ENCODE peak calls at places on chromosome 9, in five cellular contexts. One of them, this sample, is unnamed.

GRCh38 chr9:125296843-125297372 is 35.3 kb downstream of the GAPVD1 start:
- DNase-seq in astrocyte of the spinal cord: peak
- DNase-seq in OCI-LY7: no peak
- DNase-seq in CD4-positive, alpha-beta T cell: no peak
- DNase-seq in colonic mucosa: peak
- DNase-seq in this sample: peak

GRCh38 chr9:21015959-21016358 is 15.5 kb downstream of the HACD4 start:
- DNase-seq in CD4-positive, alpha-beta T cell: no peak
- DNase-seq in OCI-LY7: no peak
- DNase-seq in colonic mucosa: no peak
- DNase-seq in astrocyte of the spinal cord: no peak
- DNase-seq in this sample: no peak

GRCh38 chr9:126838895-126839294 is 21.5 kb upstream of the ZBTB34 start:
- DNase-seq in colonic mucosa: no peak
- DNase-seq in OCI-LY7: no peak
- DNase-seq in CD4-positive, alpha-beta T cell: no peak
- DNase-seq in astrocyte of the spinal cord: no peak
- DNase-seq in this sample: no peak

GRCh38 chr9:121556580-121556979 is 56.9 kb upstream of the GGTA1 start:
- DNase-seq in astrocyte of the spinal cord: peak
- DNase-seq in colonic mucosa: peak
- DNase-seq in CD4-positive, alpha-beta T cell: no peak
- DNase-seq in OCI-LY7: no peak
- DNase-seq in this sample: peak

GRCh38 chr9:91424403-91425176 is 958 bp upstream of the NFIL3 start:
- DNase-seq in OCI-LY7: peak
- DNase-seq in astrocyte of the spinal cord: peak
- DNase-seq in CD4-positive, alpha-beta T cell: peak
- DNase-seq in colonic mucosa: peak
- DNase-seq in this sample: peak

GRCh38 chr9:99024959-99025358 is 80.0 kb upstream of the TGFBR1 start:
- DNase-seq in colonic mucosa: no peak
- DNase-seq in astrocyte of the spinal cord: peak
- DNase-seq in CD4-positive, alpha-beta T cell: no peak
- DNase-seq in OCI-LY7: no peak
- DNase-seq in this sample: peak

GRCh38 chr9:24961787-24962186 is 416.1 kb upstream of the IZUMO3 start:
- DNase-seq in astrocyte of the spinal cord: no peak
- DNase-seq in CD4-positive, alpha-beta T cell: no peak
- DNase-seq in colonic mucosa: no peak
- DNase-seq in OCI-LY7: no peak
- DNase-seq in this sample: no peak

GRCh38 chr9:97907051-97907450 is 15.2 kb downstream of the TRMO start:
- DNase-seq in CD4-positive, alpha-beta T cell: no peak
- DNase-seq in colonic mucosa: no peak
- DNase-seq in astrocyte of the spinal cord: no peak
- DNase-seq in OCI-LY7: peak
- DNase-seq in this sample: no peak

GRCh38 chr9:93702261-93702660 is 125.9 kb downstream of the PHF2 start:
- DNase-seq in colonic mucosa: no peak
- DNase-seq in astrocyte of the spinal cord: no peak
- DNase-seq in CD4-positive, alpha-beta T cell: no peak
- DNase-seq in OCI-LY7: no peak
- DNase-seq in this sample: no peak

GRCh38 chr9:86413966-86414880 is 60.0 kb upstream of the TUT7 start:
- DNase-seq in colonic mucosa: no peak
- DNase-seq in CD4-positive, alpha-beta T cell: no peak
- DNase-seq in astrocyte of the spinal cord: peak
- DNase-seq in OCI-LY7: peak
- DNase-seq in this sample: peak

GRCh38 chr9:130933114-130934046 is 5.7 kb downstream of the FIBCD1 start:
- DNase-seq in astrocyte of the spinal cord: peak
- DNase-seq in OCI-LY7: no peak
- DNase-seq in colonic mucosa: no peak
- DNase-seq in CD4-positive, alpha-beta T cell: no peak
- DNase-seq in this sample: peak

GRCh38 chr9:15104826-15105420 is 194.7 kb upstream of the FREM1 start:
- DNase-seq in astrocyte of the spinal cord: peak
- DNase-seq in colonic mucosa: peak
- DNase-seq in OCI-LY7: peak
- DNase-seq in CD4-positive, alpha-beta T cell: peak
- DNase-seq in this sample: peak

GRCh38 chr9:20357207-20357503 is 265.1 kb downstream of the MLLT3 start:
- DNase-seq in astrocyte of the spinal cord: peak
- DNase-seq in colonic mucosa: no peak
- DNase-seq in OCI-LY7: no peak
- DNase-seq in CD4-positive, alpha-beta T cell: no peak
- DNase-seq in this sample: peak

GRCh38 chr9:87864915-87865314 is 17.8 kb upstream of the SPATA31E1 start:
- DNase-seq in astrocyte of the spinal cord: no peak
- DNase-seq in CD4-positive, alpha-beta T cell: no peak
- DNase-seq in colonic mucosa: no peak
- DNase-seq in OCI-LY7: no peak
- DNase-seq in this sample: no peak

GRCh38 chr9:109558718-109559151 is 60.6 kb upstream of the PTPN3 start:
- DNase-seq in astrocyte of the spinal cord: no peak
- DNase-seq in CD4-positive, alpha-beta T cell: no peak
- DNase-seq in colonic mucosa: no peak
- DNase-seq in OCI-LY7: no peak
- DNase-seq in this sample: peak

GRCh38 chr9:130770679-130771442 is 64.2 kb upstream of the ABL1 start:
- DNase-seq in astrocyte of the spinal cord: peak
- DNase-seq in OCI-LY7: peak
- DNase-seq in colonic mucosa: no peak
- DNase-seq in CD4-positive, alpha-beta T cell: no peak
- DNase-seq in this sample: peak

GRCh38 chr9:1198085-1198484 is 147.9 kb downstream of the DMRT2 start:
- DNase-seq in colonic mucosa: no peak
- DNase-seq in astrocyte of the spinal cord: peak
- DNase-seq in OCI-LY7: no peak
- DNase-seq in CD4-positive, alpha-beta T cell: no peak
- DNase-seq in this sample: no peak

GRCh38 chr9:124486778-124487490 is 20.3 kb downstream of the NR5A1 start:
- DNase-seq in colonic mucosa: no peak
- DNase-seq in astrocyte of the spinal cord: no peak
- DNase-seq in OCI-LY7: no peak
- DNase-seq in CD4-positive, alpha-beta T cell: no peak
- DNase-seq in this sample: no peak

GRCh38 chr9:130780865-130781504 is 54.1 kb upstream of the ABL1 start:
- DNase-seq in astrocyte of the spinal cord: peak
- DNase-seq in CD4-positive, alpha-beta T cell: no peak
- DNase-seq in colonic mucosa: no peak
- DNase-seq in OCI-LY7: no peak
- DNase-seq in this sample: peak

GRCh38 chr9:95129651-95130291 is 187.7 kb downstream of the FANCC start:
- DNase-seq in CD4-positive, alpha-beta T cell: no peak
- DNase-seq in OCI-LY7: no peak
- DNase-seq in colonic mucosa: no peak
- DNase-seq in astrocyte of the spinal cord: no peak
- DNase-seq in this sample: no peak

GRCh38 chr9:81076131-81076530 is 613.2 kb downstream of the TLE1 start:
- DNase-seq in astrocyte of the spinal cord: no peak
- DNase-seq in CD4-positive, alpha-beta T cell: no peak
- DNase-seq in OCI-LY7: no peak
- DNase-seq in colonic mucosa: no peak
- DNase-seq in this sample: no peak

GRCh38 chr9:133113163-133113927 is 7.7 kb downstream of the RALGDS start:
- DNase-seq in CD4-positive, alpha-beta T cell: no peak
- DNase-seq in OCI-LY7: no peak
- DNase-seq in colonic mucosa: no peak
- DNase-seq in astrocyte of the spinal cord: peak
- DNase-seq in this sample: peak

GRCh38 chr9:126500600-126501382 is 112.9 kb upstream of the LMX1B start:
- DNase-seq in OCI-LY7: peak
- DNase-seq in astrocyte of the spinal cord: peak
- DNase-seq in CD4-positive, alpha-beta T cell: peak
- DNase-seq in colonic mucosa: peak
- DNase-seq in this sample: peak

GRCh38 chr9:89978185-89978584 is 373.4 kb downstream of the GADD45G start:
- DNase-seq in astrocyte of the spinal cord: peak
- DNase-seq in colonic mucosa: no peak
- DNase-seq in OCI-LY7: no peak
- DNase-seq in CD4-positive, alpha-beta T cell: no peak
- DNase-seq in this sample: peak

GRCh38 chr9:18596920-18597319 is 123.0 kb downstream of the ADAMTSL1 start:
- DNase-seq in astrocyte of the spinal cord: no peak
- DNase-seq in colonic mucosa: no peak
- DNase-seq in OCI-LY7: no peak
- DNase-seq in CD4-positive, alpha-beta T cell: no peak
- DNase-seq in this sample: peak

GRCh38 chr9:78826521-78826920 is 529.6 kb downstream of the PSAT1 start:
- DNase-seq in OCI-LY7: no peak
- DNase-seq in astrocyte of the spinal cord: no peak
- DNase-seq in CD4-positive, alpha-beta T cell: no peak
- DNase-seq in colonic mucosa: no peak
- DNase-seq in this sample: no peak

GRCh38 chr9:112532427-112532826 is 45.8 kb downstream of the KIAA1958 start:
- DNase-seq in astrocyte of the spinal cord: peak
- DNase-seq in colonic mucosa: peak
- DNase-seq in OCI-LY7: no peak
- DNase-seq in CD4-positive, alpha-beta T cell: no peak
- DNase-seq in this sample: peak

GRCh38 chr9:94624621-94625020 is 14.7 kb downstream of the FBP1 start:
- DNase-seq in OCI-LY7: no peak
- DNase-seq in CD4-positive, alpha-beta T cell: no peak
- DNase-seq in colonic mucosa: no peak
- DNase-seq in astrocyte of the spinal cord: no peak
- DNase-seq in this sample: no peak

GRCh38 chr9:121783523-121784507 is 132.4 kb downstream of the DAB2IP start:
- DNase-seq in OCI-LY7: peak
- DNase-seq in CD4-positive, alpha-beta T cell: no peak
- DNase-seq in astrocyte of the spinal cord: no peak
- DNase-seq in colonic mucosa: no peak
- DNase-seq in this sample: no peak

GRCh38 chr9:70049236-70049635 is 5.6 kb downstream of the MAMDC2 start:
- DNase-seq in astrocyte of the spinal cord: peak
- DNase-seq in OCI-LY7: no peak
- DNase-seq in CD4-positive, alpha-beta T cell: no peak
- DNase-seq in colonic mucosa: peak
- DNase-seq in this sample: peak

DNA sequence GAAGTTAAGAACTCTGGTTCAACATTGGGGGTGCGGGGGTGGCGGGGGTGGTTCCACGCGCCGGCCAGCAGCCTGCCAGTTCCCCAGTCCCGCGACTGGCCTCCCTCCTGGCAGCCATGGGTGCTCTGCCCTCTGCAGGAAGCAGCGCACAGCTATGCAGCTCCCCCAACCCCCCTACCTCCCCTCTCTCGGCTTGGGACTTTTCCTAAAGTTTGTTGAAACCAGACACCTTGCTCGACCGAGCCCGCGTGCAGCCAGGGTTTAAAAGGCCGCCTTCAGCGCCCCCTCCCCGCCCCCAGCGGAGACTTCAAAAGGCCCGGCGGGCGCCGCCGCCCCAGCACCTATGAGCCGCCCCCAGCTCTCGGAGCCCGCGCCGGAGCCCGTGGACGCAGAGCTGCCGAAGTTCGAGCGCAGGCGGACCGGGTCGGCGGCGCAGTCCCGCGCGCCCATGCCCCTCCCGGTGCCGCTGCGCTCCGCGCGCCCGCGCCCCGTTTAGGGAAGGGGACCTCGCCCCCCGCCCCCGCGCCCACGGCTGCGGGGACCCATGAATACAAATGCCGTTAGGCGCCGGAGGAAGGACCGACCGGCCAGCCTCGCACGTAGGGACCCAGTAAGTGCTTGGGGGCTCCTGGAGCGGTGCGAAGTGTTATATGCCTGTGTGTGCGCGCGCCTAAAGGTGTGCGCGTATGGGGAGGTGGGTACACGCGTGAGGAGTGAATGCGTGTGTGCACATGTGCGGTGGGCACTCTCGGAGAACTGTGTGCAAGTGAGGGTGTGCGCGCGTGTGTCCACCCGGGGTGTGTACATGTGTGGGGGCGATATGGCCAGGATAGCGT is 1.4 kb upstream of the COL27A1 start:
- DNase-seq in CD4-positive, alpha-beta T cell: no peak
- DNase-seq in astrocyte of the spinal cord: no peak
- DNase-seq in OCI-LY7: no peak
- DNase-seq in colonic mucosa: no peak
- DNase-seq in this sample: no peak
- TF ChIP-seq CTCF in CD4-positive, alpha-beta T cell: no peak
- TF ChIP-seq CTCF in astrocyte of the spinal cord: peak
- TF ChIP-seq CTCF in OCI-LY7: no peak
- TF ChIP-seq CTCF in colonic mucosa: no peak
- TF ChIP-seq CTCF in this sample: peak

GRCh38 chr9:105656131-105656921 is 5.9 kb upstream of the TAL2 start:
- DNase-seq in colonic mucosa: peak
- DNase-seq in CD4-positive, alpha-beta T cell: peak
- DNase-seq in astrocyte of the spinal cord: no peak
- DNase-seq in OCI-LY7: no peak
- DNase-seq in this sample: no peak
- TF ChIP-seq CTCF in colonic mucosa: peak
- TF ChIP-seq CTCF in CD4-positive, alpha-beta T cell: no peak
- TF ChIP-seq CTCF in astrocyte of the spinal cord: peak
- TF ChIP-seq CTCF in OCI-LY7: no peak
- TF ChIP-seq CTCF in this sample: no peak

GRCh38 chr9:101097210-101097609 is 68.7 kb downstream of the PLPPR1 start:
- DNase-seq in OCI-LY7: no peak
- DNase-seq in astrocyte of the spinal cord: no peak
- DNase-seq in colonic mucosa: no peak
- DNase-seq in CD4-positive, alpha-beta T cell: no peak
- DNase-seq in this sample: no peak

GRCh38 chr9:101098392-101098791 is 69.9 kb downstream of the PLPPR1 start:
- DNase-seq in astrocyte of the spinal cord: no peak
- DNase-seq in OCI-LY7: no peak
- DNase-seq in colonic mucosa: no peak
- DNase-seq in CD4-positive, alpha-beta T cell: no peak
- DNase-seq in this sample: no peak

GRCh38 chr9:101093620-101094019 is 65.1 kb downstream of the PLPPR1 start:
- DNase-seq in astrocyte of the spinal cord: peak
- DNase-seq in CD4-positive, alpha-beta T cell: no peak
- DNase-seq in OCI-LY7: no peak
- DNase-seq in colonic mucosa: no peak
- DNase-seq in this sample: no peak

GRCh38 chr9:101092922-101093321 is 64.4 kb downstream of the PLPPR1 start:
- DNase-seq in CD4-positive, alpha-beta T cell: no peak
- DNase-seq in OCI-LY7: no peak
- DNase-seq in astrocyte of the spinal cord: no peak
- DNase-seq in colonic mucosa: no peak
- DNase-seq in this sample: no peak

DNA sequence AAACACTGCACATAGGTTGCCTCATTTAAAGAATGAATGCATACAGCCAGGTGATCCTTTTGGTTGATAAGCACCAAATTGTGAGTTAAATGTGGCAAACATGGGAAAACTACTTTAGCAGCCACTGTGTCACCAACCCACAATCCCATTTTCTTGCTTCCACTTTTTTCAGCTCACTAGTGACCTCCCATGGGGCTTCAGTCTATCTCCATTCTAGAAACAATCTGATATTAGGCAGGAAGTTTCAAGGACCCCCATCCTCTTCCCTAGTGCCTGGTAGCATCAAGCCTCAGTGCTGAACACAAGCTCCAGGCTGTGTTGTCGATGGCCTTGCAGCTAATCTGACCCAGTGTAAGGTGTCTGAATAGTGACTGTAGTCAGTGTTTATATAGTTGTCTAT is 66.2 kb downstream of the PLPPR1 start:
- DNase-seq in CD4-positive, alpha-beta T cell: no peak
- DNase-seq in colonic mucosa: no peak
- DNase-seq in astrocyte of the spinal cord: no peak
- DNase-seq in OCI-LY7: no peak
- DNase-seq in this sample: no peak
- TF ChIP-seq CTCF in CD4-positive, alpha-beta T cell: no peak
- TF ChIP-seq CTCF in colonic mucosa: no peak
- TF ChIP-seq CTCF in astrocyte of the spinal cord: no peak
- TF ChIP-seq CTCF in OCI-LY7: no peak
- TF ChIP-seq CTCF in this sample: no peak

GRCh38 chr9:6845881-6846280 is 88.1 kb downstream of the KDM4C start:
- DNase-seq in OCI-LY7: no peak
- DNase-seq in colonic mucosa: no peak
- DNase-seq in astrocyte of the spinal cord: no peak
- DNase-seq in CD4-positive, alpha-beta T cell: no peak
- DNase-seq in this sample: peak
- TF ChIP-seq CTCF in OCI-LY7: no peak
- TF ChIP-seq CTCF in colonic mucosa: no peak
- TF ChIP-seq CTCF in astrocyte of the spinal cord: peak
- TF ChIP-seq CTCF in CD4-positive, alpha-beta T cell: no peak
- TF ChIP-seq CTCF in this sample: peak

This sample was measured in choroid plexus epithelial cell.